ENCODE peak calls at places on chromosomes 2 and 18, in five cellular contexts. One of them, this sample, is unnamed.
A peak's percentile ranks its signal among the peaks of the same experiment; 100 is the strongest.

GRCh38 chr2:127927415-127927814 is 41.7 kb upstream of the AMMECR1L start:
- DNase-seq in sigmoid colon: no peak
- DNase-seq in colonic mucosa: no peak
- DNase-seq in spleen: no peak
- DNase-seq in A549: no peak
- DNase-seq in this sample: no peak

GRCh38 chr2:160469164-160469563 is 24.4 kb downstream of the RBMS1 start:
- DNase-seq in A549: no peak
- DNase-seq in colonic mucosa: no peak
- DNase-seq in sigmoid colon: no peak
- DNase-seq in spleen: no peak
- DNase-seq in this sample: no peak

GRCh38 chr2:174145827-174146226 is 102.5 kb downstream of the OLA1 start:
- DNase-seq in A549: no peak
- DNase-seq in spleen: no peak
- DNase-seq in sigmoid colon: no peak
- DNase-seq in colonic mucosa: no peak
- DNase-seq in this sample: no peak

GRCh38 chr2:121297217-121297830 is 12.3 kb upstream of the TFCP2L1 start:
- DNase-seq in sigmoid colon: no peak
- DNase-seq in colonic mucosa: peak; percentile 57
- DNase-seq in A549: peak; percentile 73
- DNase-seq in spleen: no peak
- DNase-seq in this sample: no peak

GRCh38 chr2:234500394-234501006 is 3.6 kb upstream of the ARL4C start:
- DNase-seq in sigmoid colon: no peak
- DNase-seq in spleen: peak; percentile 94
- DNase-seq in colonic mucosa: peak; percentile 50
- DNase-seq in A549: no peak
- DNase-seq in this sample: peak; percentile 77

GRCh38 chr18:59861963-59862819 is 37.6 kb upstream of the PMAIP1 start:
- DNase-seq in sigmoid colon: no peak
- DNase-seq in A549: no peak
- DNase-seq in colonic mucosa: no peak
- DNase-seq in spleen: no peak
- DNase-seq in this sample: no peak

GRCh38 chr2:130728549-130729310 is at the start of gene GPR148:
- DNase-seq in colonic mucosa: no peak
- DNase-seq in sigmoid colon: no peak
- DNase-seq in spleen: peak; percentile 68
- DNase-seq in A549: no peak
- DNase-seq in this sample: no peak

GRCh38 chr18:48007955-48008701 is 77.7 kb upstream of the SMAD2 start:
- DNase-seq in sigmoid colon: peak; percentile 73
- DNase-seq in spleen: peak; percentile 88
- DNase-seq in colonic mucosa: peak; percentile 77
- DNase-seq in A549: peak; percentile 71
- DNase-seq in this sample: peak; percentile 72

GRCh38 chr2:73920577-73921545 is 5.8 kb upstream of the DGUOK start:
- DNase-seq in sigmoid colon: peak; percentile 89
- DNase-seq in spleen: peak; percentile 80
- DNase-seq in A549: peak; percentile 70
- DNase-seq in colonic mucosa: peak; percentile 43
- DNase-seq in this sample: peak; percentile 72

GRCh38 chr2:56801214-56801613 is 617.4 kb downstream of the CCDC85A start:
- DNase-seq in A549: no peak
- DNase-seq in colonic mucosa: no peak
- DNase-seq in spleen: no peak
- DNase-seq in sigmoid colon: no peak
- DNase-seq in this sample: no peak

GRCh38 chr2:75464348-75464946 is 96.3 kb downstream of the EVA1A start:
- DNase-seq in sigmoid colon: no peak
- DNase-seq in colonic mucosa: no peak
- DNase-seq in spleen: no peak
- DNase-seq in A549: peak; percentile 6
- DNase-seq in this sample: no peak

GRCh38 chr18:51519571-51519970 is 322.1 kb upstream of the MEX3C start:
- DNase-seq in colonic mucosa: no peak
- DNase-seq in spleen: no peak
- DNase-seq in sigmoid colon: no peak
- DNase-seq in A549: no peak
- DNase-seq in this sample: no peak

GRCh38 chr2:133568172-133568571 is at the start of gene NCKAP5:
- DNase-seq in A549: peak; percentile 38
- DNase-seq in spleen: no peak
- DNase-seq in sigmoid colon: no peak
- DNase-seq in colonic mucosa: peak; percentile 79
- DNase-seq in this sample: no peak

GRCh38 chr2:11811036-11811654 is 64.7 kb downstream of the LPIN1 start:
- DNase-seq in sigmoid colon: no peak
- DNase-seq in spleen: no peak
- DNase-seq in colonic mucosa: no peak
- DNase-seq in A549: no peak
- DNase-seq in this sample: no peak

GRCh38 chr2:11370377-11371098 is 26.1 kb upstream of the ROCK2 start:
- DNase-seq in A549: peak; percentile 77
- DNase-seq in colonic mucosa: peak; percentile 95
- DNase-seq in spleen: no peak
- DNase-seq in sigmoid colon: no peak
- DNase-seq in this sample: no peak

DNA sequence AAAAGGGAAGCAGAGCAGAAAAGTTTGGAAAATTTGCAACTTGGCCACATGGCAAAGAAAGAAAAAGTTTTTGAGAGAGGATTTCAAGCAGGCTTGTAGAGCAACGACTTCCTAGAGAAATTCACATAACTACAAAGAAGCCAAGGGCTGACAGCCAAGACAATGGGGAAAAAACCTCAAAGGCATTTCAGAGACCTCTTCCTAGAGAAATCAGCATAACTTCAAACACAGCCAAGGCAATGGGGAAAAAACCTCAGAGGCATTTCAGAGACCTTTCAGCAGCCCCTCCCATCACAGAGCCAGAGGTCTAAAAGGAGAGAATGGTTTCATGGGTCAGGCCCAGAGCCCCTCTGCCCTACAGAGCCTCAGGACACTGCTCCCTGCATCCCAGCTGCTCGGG is 7.2 kb downstream of the ADI1 start:
- DNase-seq in colonic mucosa: no peak
- DNase-seq in spleen: no peak
- DNase-seq in sigmoid colon: no peak
- DNase-seq in A549: no peak
- DNase-seq in this sample: no peak
- H3K9me3 ChIP-seq in colonic mucosa: no peaks in the 10 kb centered on the region
- H3K9me3 ChIP-seq in spleen: peaks cover 20% of the 10 kb centered on the region
- H3K9me3 ChIP-seq in sigmoid colon: no peaks in the 10 kb centered on the region
- H3K9me3 ChIP-seq in A549: no peaks in the 10 kb centered on the region
- H3K9me3 ChIP-seq in this sample: no peaks in the 10 kb centered on the region

DNA sequence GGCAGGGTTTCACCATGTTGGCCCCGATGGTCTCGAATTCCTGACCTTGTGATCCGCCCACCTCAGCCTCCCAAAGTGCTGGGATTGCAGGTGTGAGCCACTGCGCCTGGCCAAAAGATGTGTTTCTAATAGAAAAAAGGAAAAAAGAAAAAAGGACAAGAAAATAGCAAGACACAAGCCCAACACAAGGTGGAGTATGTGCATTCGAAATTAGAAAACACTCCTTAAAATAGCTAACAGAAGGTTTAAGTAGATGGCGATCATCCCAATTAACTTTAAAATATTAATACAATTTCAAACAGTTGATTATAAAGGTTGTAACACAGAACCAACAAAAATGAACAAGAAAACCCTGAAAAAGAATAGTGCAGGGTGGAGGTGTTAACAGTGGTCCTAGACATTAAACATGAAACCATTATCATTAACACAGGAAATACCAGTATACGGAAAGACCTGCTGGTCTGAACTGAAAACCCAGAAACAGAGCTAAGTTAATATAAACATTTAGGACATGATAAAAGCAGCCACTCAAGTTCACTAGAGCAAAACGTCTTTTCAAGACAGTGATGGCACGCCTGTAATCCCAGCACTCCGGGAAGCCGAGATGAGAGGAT is 57.9 kb downstream of the HDLBP start:
- DNase-seq in sigmoid colon: no peak
- DNase-seq in colonic mucosa: no peak
- DNase-seq in A549: no peak
- DNase-seq in spleen: no peak
- DNase-seq in this sample: no peak
- TF ChIP-seq CTCF in sigmoid colon: no peak
- TF ChIP-seq CTCF in colonic mucosa: no peak
- TF ChIP-seq CTCF in A549: peak; percentile 24
- TF ChIP-seq CTCF in spleen: no peak
- TF ChIP-seq CTCF in this sample: no peak

GRCh38 chr18:28735731-28736130 is 558.8 kb upstream of the CDH2 start:
- DNase-seq in colonic mucosa: no peak
- DNase-seq in sigmoid colon: no peak
- DNase-seq in spleen: no peak
- DNase-seq in A549: no peak
- DNase-seq in this sample: no peak
- H3K9me3 ChIP-seq in colonic mucosa: no peaks in the 10 kb centered on the region
- H3K9me3 ChIP-seq in sigmoid colon: no peaks in the 10 kb centered on the region
- H3K9me3 ChIP-seq in spleen: peaks cover 5% of the 10 kb centered on the region
- H3K9me3 ChIP-seq in A549: no peaks in the 10 kb centered on the region
- H3K9me3 ChIP-seq in this sample: no peaks in the 10 kb centered on the region

GRCh38 chr2:10057231-10058107 is 14.1 kb downstream of the KLF11 start:
- DNase-seq in colonic mucosa: peak; percentile 81
- DNase-seq in sigmoid colon: peak; percentile 86
- DNase-seq in A549: no peak
- DNase-seq in spleen: peak; percentile 79
- DNase-seq in this sample: no peak
- TF ChIP-seq CTCF in colonic mucosa: no peak
- TF ChIP-seq CTCF in sigmoid colon: no peak
- TF ChIP-seq CTCF in A549: no peak
- TF ChIP-seq CTCF in spleen: no peak
- TF ChIP-seq CTCF in this sample: no peak

GRCh38 chr2:4782647-4783046 is 909.5 kb upstream of the SOX11 start:
- DNase-seq in spleen: no peak
- DNase-seq in colonic mucosa: no peak
- DNase-seq in A549: no peak
- DNase-seq in sigmoid colon: no peak
- DNase-seq in this sample: no peak

GRCh38 chr2:4775668-4776067 is 916.5 kb upstream of the SOX11 start:
- DNase-seq in colonic mucosa: no peak
- DNase-seq in spleen: no peak
- DNase-seq in A549: no peak
- DNase-seq in sigmoid colon: no peak
- DNase-seq in this sample: no peak

GRCh38 chr2:4780679-4781078 is 911.5 kb upstream of the SOX11 start:
- DNase-seq in A549: no peak
- DNase-seq in sigmoid colon: no peak
- DNase-seq in colonic mucosa: no peak
- DNase-seq in spleen: no peak
- DNase-seq in this sample: no peak
- H3K9me3 ChIP-seq in A549: peaks cover 32% of the 10 kb centered on the region
- H3K9me3 ChIP-seq in sigmoid colon: no peaks in the 10 kb centered on the region
- H3K9me3 ChIP-seq in colonic mucosa: no peaks in the 10 kb centered on the region
- H3K9me3 ChIP-seq in spleen: peaks cover 16% of the 10 kb centered on the region
- H3K9me3 ChIP-seq in this sample: no peaks in the 10 kb centered on the region

DNA sequence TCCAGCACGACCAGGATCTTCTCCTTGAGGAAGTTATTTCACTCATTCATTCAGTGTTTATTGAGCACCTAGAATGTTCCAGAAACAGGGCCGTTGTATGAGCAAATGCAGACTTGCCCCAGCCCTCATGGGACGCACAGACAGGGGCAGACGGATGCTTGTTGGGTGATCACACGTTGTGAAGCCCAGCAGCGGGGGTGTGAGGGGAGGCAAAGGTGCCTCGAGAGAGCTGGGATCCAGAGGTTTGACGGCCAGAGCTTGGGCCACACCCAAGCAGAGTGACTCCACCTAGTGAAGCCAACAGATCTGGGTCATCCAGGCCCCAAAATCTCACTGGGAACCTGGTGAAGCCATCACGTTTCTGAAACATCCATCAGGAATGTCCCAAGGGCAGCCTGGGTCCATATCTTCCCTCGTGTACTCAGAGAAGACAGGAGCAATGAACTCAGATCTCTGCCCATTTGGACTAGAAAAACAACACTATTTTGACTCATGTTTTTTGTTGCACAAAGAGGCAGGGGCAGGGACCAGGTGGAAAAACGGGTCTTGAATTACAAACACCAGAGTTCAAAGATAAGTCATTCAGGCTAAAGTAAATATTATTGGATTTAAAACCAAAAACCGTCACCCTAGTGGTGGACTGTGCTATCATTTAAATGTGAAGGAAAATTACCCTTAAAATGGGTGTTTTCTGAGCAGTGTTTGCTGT is 54.9 kb upstream of the RBM44 start:
- DNase-seq in spleen: no peak
- DNase-seq in colonic mucosa: no peak
- DNase-seq in A549: peak; percentile 23
- DNase-seq in sigmoid colon: no peak
- DNase-seq in this sample: no peak
- TF ChIP-seq CTCF in spleen: no peak
- TF ChIP-seq CTCF in colonic mucosa: no peak
- TF ChIP-seq CTCF in A549: no peak
- TF ChIP-seq CTCF in sigmoid colon: no peak
- TF ChIP-seq CTCF in this sample: no peak

This sample was measured in ascending aorta.